ENCODE peak calls at places on chromosomes 5 and 9, in four cellular contexts. D is activated CD8-positive, alpha-beta memory T cell treated with anti-CD3 and anti-CD28 coated beads for 48 hours; C is H9; U is activated effector memory CD4-positive, alpha-beta T cell treated with anti-CD3 and anti-CD28 coated beads, Interleukin-2, amount 50 U/mL, for 16 hours. X is an unnamed sample.

GRCh38 chr5:150206076-150206779 is 16.4 kb downstream of the SLC6A7 start:
- DNase-seq in C (no peak), D (no peak), U (no peak), X (no peak)

GRCh38 chr9:111870774-111871542 is 25.7 kb upstream of the UGCG start:
- DNase-seq in U (no peak), C (no peak), D (no peak), X (no peak)

GRCh38 chr5:19940192-19940591 is 47.8 kb downstream of the CDH18 start:
- DNase-seq in D (no peak), C (no peak), U (no peak), X (no peak)

GRCh38 chr5:76104027-76104426 is 20.8 kb downstream of the SV2C start:
- DNase-seq in U (no peak), C (peak), D (no peak), X (no peak)

GRCh38 chr9:10875752-10876151 is 262.9 kb upstream of the PTPRD start:
- DNase-seq in U (no peak), D (no peak), C (no peak), X (no peak)

GRCh38 chr5:40507095-40507494 is 172.6 kb upstream of the PTGER4 start:
- DNase-seq in D (no peak), C (no peak), U (no peak), X (no peak)

GRCh38 chr9:71549023-71549422 is 219.3 kb downstream of the CEMIP2 start:
- DNase-seq in C (no peak), D (no peak), U (no peak), X (no peak)

GRCh38 chr5:59874675-59875074 is 18.9 kb downstream of the PDE4D start:
- DNase-seq in D (no peak), U (no peak), C (no peak), X (no peak)

GRCh38 chr9:87857141-87857947 is 25.3 kb upstream of the SPATA31E1 start:
- DNase-seq in C (no peak), U (no peak), D (no peak), X (no peak)

GRCh38 chr9:116323012-116323411 is 169.4 kb downstream of the PAPPA start:
- DNase-seq in U (no peak), D (no peak), C (no peak), X (no peak)

GRCh38 chr5:113378960-113379541 is 55.7 kb downstream of the TSSK1B start:
- DNase-seq in D (no peak), U (peak), C (peak), X (no peak)

GRCh38 chr9:110446171-110446570 is 108.5 kb upstream of the TXNDC8 start:
- DNase-seq in D (no peak), U (no peak), C (no peak), X (no peak)

GRCh38 chr5:131382407-131383395 is 118.8 kb downstream of the CDC42SE2 start:
- DNase-seq in D (no peak), U (peak), C (peak), X (no peak)

GRCh38 chr9:129336601-129337286 is 158.7 kb upstream of the IER5L start:
- DNase-seq in U (peak), C (peak), D (no peak), X (no peak)

GRCh38 chr5:76332102-76332501 is 71.0 kb upstream of the IQGAP2 start:
- DNase-seq in U (no peak), C (no peak), D (no peak), X (no peak)

GRCh38 chr5:11792621-11793020 is 111.6 kb downstream of the CTNND2 start:
- DNase-seq in C (no peak), U (no peak), D (no peak), X (no peak)

GRCh38 chr5:94362857-94363256 is 255.5 kb downstream of the KIAA0825 start:
- DNase-seq in C (no peak), U (no peak), D (no peak), X (no peak)

GRCh38 chr9:106284300-106284699 is 578.7 kb upstream of the ZNF462 start:
- DNase-seq in U (no peak), D (no peak), C (peak), X (no peak)

GRCh38 chr9:77731008-77731698 is 83.0 kb upstream of the GNA14 start:
- DNase-seq in U (no peak), C (no peak), D (no peak), X (no peak)

GRCh38 chr5:21680196-21680595 is 1172.9 kb downstream of the CDH12 start:
- DNase-seq in C (no peak), U (no peak), D (no peak), X (no peak)

GRCh38 chr5:180116441-180117377 is 45.1 kb upstream of the RNF130 start:
- DNase-seq in D (no peak), C (peak), U (peak), X (peak)

GRCh38 chr5:157137691-157138090 is 5.0 kb downstream of the MED7 start:
- DNase-seq in D (no peak), C (no peak), U (no peak), X (no peak)

GRCh38 chr5:5231576-5231975 is 91.4 kb downstream of the ADAMTS16 start:
- DNase-seq in C (no peak), D (no peak), U (no peak), X (no peak)

GRCh38 chr5:142740474-142740873 is 29.7 kb upstream of the ARHGAP26 start:
- DNase-seq in C (no peak), U (no peak), D (no peak), X (no peak)

GRCh38 chr5:99544326-99544725 is 615.5 kb upstream of the CHD1 start:
- DNase-seq in D (no peak), U (no peak), C (no peak), X (no peak)

GRCh38 chr9:9912459-9912858 is 700.3 kb downstream of the PTPRD start:
- DNase-seq in U (no peak), C (no peak), D (no peak), X (no peak)

GRCh38 chr5:19739691-19740090 is 248.3 kb downstream of the CDH18 start:
- DNase-seq in U (no peak), D (no peak), C (no peak), X (no peak)

GRCh38 chr5:18811616-18812015 is 1176.4 kb downstream of the CDH18 start:
- DNase-seq in U (no peak), D (no peak), C (no peak), X (no peak)

GRCh38 chr9:74277532-74277931 is 219.6 kb upstream of the RORB start:
- DNase-seq in D (no peak), C (no peak), U (peak), X (no peak)

GRCh38 chr9:71748280-71748743 is 20.0 kb downstream of the CEMIP2 start:
- DNase-seq in U (no peak), C (no peak), D (no peak), X (no peak)

GRCh38 chr5:142304013-142304701 is 20.7 kb downstream of the SPRY4 start:
- DNase-seq in C (no peak), D (no peak), U (no peak), X (no peak)

GRCh38 chr5:18745988-18746615 is 1111.8 kb downstream of the TAF11L14 start:
- DNase-seq in C (no peak), D (no peak), U (peak), X (no peak)

GRCh38 chr5:32531885-32532520 is 53.4 kb upstream of the SUB1 start:
- DNase-seq in D (no peak), C (peak), U (peak), X (no peak)

GRCh38 chr5:38602641-38603040 is 46.2 kb upstream of the LIFR start:
- DNase-seq in U (no peak), D (no peak), C (no peak), X (no peak)

GRCh38 chr5:96075579-96076289 is 114.1 kb upstream of the ELL2 start:
- DNase-seq in U (no peak), C (no peak), D (no peak), X (no peak)

GRCh38 chr5:40879163-40879942 is 29.9 kb upstream of the C7 start:
- DNase-seq in U (no peak), C (no peak), D (no peak), X (no peak)

GRCh38 chr9:114287001-114287762 is 35.7 kb upstream of the ORM1 start:
- DNase-seq in C (peak), D (no peak), U (peak), X (peak)

GRCh38 chr9:25584611-25585010 is 93.6 kb downstream of the TUSC1 start:
- DNase-seq in D (no peak), C (no peak), U (no peak), X (no peak)

X was measured in upper lobe of right lung.